ENCODE peak calls at places on chromosomes 2 and 18, in six cellular contexts. B is stimulated activated naive CD8-positive, alpha-beta T cell treated with anti-CD3 and anti-CD28 coated beads, Interleukin-15, amount 100 ng/mL, for 72 hours; J is amniotic stem cell; Z is cardiac muscle cell; P is A549; H is M059J. Y is an unnamed sample.

GRCh38 chr2:128408349-128409305 is 90.0 kb upstream of the HS6ST1 start:
- DNase-seq in Z (peak), H (peak), P (no peak), J (peak), B (no peak), Y (peak)

GRCh38 chr2:238754259-238754658 is 93.6 kb upstream of the TWIST2 start:
- DNase-seq in B (no peak), J (no peak), Z (no peak), P (no peak), H (no peak), Y (no peak)

GRCh38 chr2:28904802-28905499 is 10.5 kb downstream of the WDR43 start:
- DNase-seq in Z (no peak), H (no peak), P (no peak), B (no peak), J (no peak), Y (no peak)

GRCh38 chr18:24055878-24056277 is 41.3 kb downstream of the TTC39C start:
- DNase-seq in B (no peak), Z (peak), P (no peak), J (no peak), H (no peak), Y (no peak)

GRCh38 chr2:46648141-46648742 is 168.9 kb downstream of the TMEM247 start:
- DNase-seq in Z (peak), B (no peak), P (peak), H (no peak), J (no peak), Y (no peak)

GRCh38 chr2:217685255-217685605 is 317.6 kb downstream of the TNS1 start:
- DNase-seq in P (peak), B (no peak), H (peak), Z (peak), J (peak), Y (peak)

GRCh38 chr2:205680903-205681302 is 1.4 kb upstream of the NRP2 start:
- DNase-seq in H (no peak), Z (no peak), B (no peak), P (no peak), J (no peak), Y (no peak)

GRCh38 chr2:218501665-218502064 is 66.5 kb downstream of the USP37 start:
- DNase-seq in J (no peak), P (no peak), B (no peak), Z (peak), H (no peak), Y (no peak)

GRCh38 chr2:14524803-14525080 is 107.8 kb upstream of the LRATD1 start:
- DNase-seq in J (no peak), B (no peak), H (peak), Z (no peak), P (no peak), Y (peak)

GRCh38 chr18:28961669-28962228 is 784.8 kb upstream of the CDH2 start:
- DNase-seq in H (peak), Z (peak), B (no peak), J (peak), P (peak), Y (peak)

GRCh38 chr2:84302513-84303412 is 156.3 kb downstream of the SUCLG1 start:
- DNase-seq in B (peak), H (peak), Z (peak), P (peak), J (peak), Y (peak)